ENCODE peak calls at places on chromosomes 13 and 19, in nine cellular contexts. N is transverse colon, Y is EL, R is thoracic aorta, X is dermis microvascular lymphatic vessel endothelial cell, J is anterior cingulate cortex, T is osteocyte, Q is PC-3, V is SHP77. W is an unnamed sample.

GRCh38 chr19:38173324-38174041 is 50.5 kb downstream of the DPF1 start:
- DNase-seq in N (no peak), Y (no peak), R (peak; percentile 67), X (peak; percentile 76), J (peak; percentile 68), T (no peak), Q (no peak), V (peak; percentile 98), W (no peak)

GRCh38 chr19:15671891-15672579 is 852 bp upstream of the CYP4F12 start:
- DNase-seq in N (no peak), Y (no peak), R (no peak), X (no peak), J (no peak), T (no peak), Q (no peak), V (no peak), W (peak; percentile 8)

GRCh38 chr19:1090731-1091543 is 4.2 kb downstream of the POLR2E start:
- DNase-seq in N (no peak), Y (no peak), R (no peak), X (no peak), J (no peak), T (no peak), Q (no peak), V (no peak), W (no peak)

GRCh38 chr13:39527301-39527700 is 75.7 kb downstream of the LHFPL6 start:
- DNase-seq in N (no peak), Y (no peak), R (no peak), X (no peak), J (no peak), T (no peak), Q (no peak), V (no peak), W (no peak)

GRCh38 chr13:38582133-38582532 is 104.7 kb upstream of the FREM2 start:
- DNase-seq in N (no peak), Y (peak; percentile 42), R (no peak), X (peak; percentile 11), J (no peak), T (no peak), Q (peak; percentile 59), V (peak; percentile 57), W (peak; percentile 85)

GRCh38 chr13:28522871-28523270 is 27.9 kb upstream of the FLT1 start:
- DNase-seq in N (no peak), Y (no peak), R (no peak), X (no peak), J (no peak), T (no peak), Q (no peak), V (no peak), W (no peak)

GRCh38 chr19:7267792-7268736 is 26.1 kb downstream of the INSR start:
- DNase-seq in N (peak; percentile 57), Y (no peak), R (no peak), X (no peak), J (no peak), T (no peak), Q (no peak), V (no peak), W (peak; percentile 34)

GRCh38 chr13:41960195-41960699 is 662 bp downstream of the VWA8 start:
- DNase-seq in N (peak; percentile 15), Y (peak; percentile 50), R (no peak), X (no peak), J (no peak), T (no peak), Q (peak; percentile 9), V (peak; percentile 15), W (peak; percentile 75)

GRCh38 chr13:29594710-29595379 is 643 bp downstream of the SLC7A1 start:
- DNase-seq in N (peak; percentile 65), Y (peak; percentile 67), R (peak; percentile 35), X (no peak), J (no peak), T (peak; percentile 90), Q (peak; percentile 47), V (peak; percentile 30), W (peak; percentile 80)

GRCh38 chr13:27536361-27537101 is 83.8 kb downstream of the LNX2 start:
- DNase-seq in N (no peak), Y (no peak), R (no peak), X (no peak), J (no peak), T (no peak), Q (no peak), V (no peak), W (no peak)

GRCh38 chr19:8208119-8208709 is 956 bp upstream of the CERS4 start:
- DNase-seq in N (no peak), Y (no peak), R (no peak), X (no peak), J (peak; percentile 61), T (no peak), Q (peak; percentile 40), V (no peak), W (no peak)